ENCODE peak calls at places on chromosomes 1 and 21, in ten cellular contexts. One of them, this sample, is unnamed.

GRCh38 chr1:30317921-30318320 is 405.5 kb downstream of the MATN1 start:
- DNase-seq in HL-60: no peak
- DNase-seq in BJ: no peak
- DNase-seq in Calu3: no peak
- DNase-seq in H1: no peak
- DNase-seq in colonic mucosa: no peak
- DNase-seq in GM10248: no peak
- DNase-seq in esophagus squamous epithelium: no peak
- DNase-seq in prostate gland: no peak
- DNase-seq in HFFc6: no peak
- DNase-seq in this sample: no peak

GRCh38 chr21:43726686-43727570 is 8.0 kb downstream of the PDXK start:
- DNase-seq in prostate gland: no peak
- DNase-seq in esophagus squamous epithelium: no peak
- DNase-seq in Calu3: peak
- DNase-seq in GM10248: no peak
- DNase-seq in HL-60: peak
- DNase-seq in HFFc6: no peak
- DNase-seq in colonic mucosa: no peak
- DNase-seq in H1: no peak
- DNase-seq in BJ: no peak
- DNase-seq in this sample: no peak

GRCh38 chr1:245683377-245683716 is 528.6 kb downstream of the KIF26B start:
- DNase-seq in GM10248: no peak
- DNase-seq in H1: no peak
- DNase-seq in esophagus squamous epithelium: no peak
- DNase-seq in HL-60: no peak
- DNase-seq in HFFc6: no peak
- DNase-seq in colonic mucosa: no peak
- DNase-seq in Calu3: no peak
- DNase-seq in prostate gland: no peak
- DNase-seq in BJ: no peak
- DNase-seq in this sample: no peak

GRCh38 chr1:168469690-168470089 is 74.1 kb downstream of the XCL2 start:
- DNase-seq in GM10248: no peak
- DNase-seq in H1: no peak
- DNase-seq in colonic mucosa: peak
- DNase-seq in Calu3: peak
- DNase-seq in BJ: peak
- DNase-seq in prostate gland: no peak
- DNase-seq in HFFc6: peak
- DNase-seq in HL-60: peak
- DNase-seq in esophagus squamous epithelium: no peak
- DNase-seq in this sample: no peak

GRCh38 chr1:173392895-173393654 is 84.1 kb upstream of the PRDX6 start:
- DNase-seq in colonic mucosa: no peak
- DNase-seq in Calu3: no peak
- DNase-seq in prostate gland: no peak
- DNase-seq in HFFc6: peak
- DNase-seq in esophagus squamous epithelium: no peak
- DNase-seq in HL-60: no peak
- DNase-seq in H1: no peak
- DNase-seq in GM10248: no peak
- DNase-seq in BJ: peak
- DNase-seq in this sample: no peak

GRCh38 chr21:21921410-21922232 is 923.4 kb downstream of the NCAM2 start:
- DNase-seq in BJ: no peak
- DNase-seq in HFFc6: no peak
- DNase-seq in GM10248: no peak
- DNase-seq in colonic mucosa: no peak
- DNase-seq in H1: no peak
- DNase-seq in esophagus squamous epithelium: no peak
- DNase-seq in Calu3: no peak
- DNase-seq in HL-60: no peak
- DNase-seq in prostate gland: no peak
- DNase-seq in this sample: no peak

GRCh38 chr1:146034976-146035469 is 13.5 kb upstream of the HJV start:
- DNase-seq in HL-60: peak
- DNase-seq in colonic mucosa: no peak
- DNase-seq in Calu3: peak
- DNase-seq in prostate gland: no peak
- DNase-seq in H1: no peak
- DNase-seq in HFFc6: no peak
- DNase-seq in GM10248: no peak
- DNase-seq in BJ: no peak
- DNase-seq in esophagus squamous epithelium: no peak
- DNase-seq in this sample: no peak

GRCh38 chr1:22689505-22689904 is 21.1 kb upstream of the EPHB2 start:
- DNase-seq in colonic mucosa: no peak
- DNase-seq in prostate gland: no peak
- DNase-seq in H1: no peak
- DNase-seq in esophagus squamous epithelium: no peak
- DNase-seq in Calu3: no peak
- DNase-seq in BJ: peak
- DNase-seq in HFFc6: peak
- DNase-seq in HL-60: no peak
- DNase-seq in GM10248: no peak
- DNase-seq in this sample: no peak

GRCh38 chr1:158005249-158005648 is 11.8 kb downstream of the KIRREL1 start:
- DNase-seq in BJ: no peak
- DNase-seq in HL-60: no peak
- DNase-seq in esophagus squamous epithelium: no peak
- DNase-seq in HFFc6: no peak
- DNase-seq in prostate gland: no peak
- DNase-seq in colonic mucosa: no peak
- DNase-seq in Calu3: no peak
- DNase-seq in H1: no peak
- DNase-seq in GM10248: no peak
- DNase-seq in this sample: no peak

GRCh38 chr1:24900985-24901781 is 28.9 kb downstream of the RUNX3 start:
- DNase-seq in prostate gland: no peak
- DNase-seq in HFFc6: no peak
- DNase-seq in BJ: no peak
- DNase-seq in H1: no peak
- DNase-seq in Calu3: no peak
- DNase-seq in colonic mucosa: no peak
- DNase-seq in esophagus squamous epithelium: no peak
- DNase-seq in HL-60: no peak
- DNase-seq in GM10248: peak
- DNase-seq in this sample: no peak

GRCh38 chr1:173153503-173153902 is 53.6 kb downstream of the TNFSF4 start:
- DNase-seq in H1: no peak
- DNase-seq in Calu3: no peak
- DNase-seq in esophagus squamous epithelium: no peak
- DNase-seq in GM10248: no peak
- DNase-seq in HL-60: no peak
- DNase-seq in BJ: no peak
- DNase-seq in HFFc6: no peak
- DNase-seq in prostate gland: no peak
- DNase-seq in colonic mucosa: no peak
- DNase-seq in this sample: no peak

GRCh38 chr1:207944571-207944970 is 33.6 kb upstream of the CD34 start:
- DNase-seq in HL-60: no peak
- DNase-seq in esophagus squamous epithelium: no peak
- DNase-seq in Calu3: no peak
- DNase-seq in BJ: no peak
- DNase-seq in GM10248: no peak
- DNase-seq in prostate gland: no peak
- DNase-seq in H1: no peak
- DNase-seq in colonic mucosa: no peak
- DNase-seq in HFFc6: no peak
- DNase-seq in this sample: no peak

DNA sequence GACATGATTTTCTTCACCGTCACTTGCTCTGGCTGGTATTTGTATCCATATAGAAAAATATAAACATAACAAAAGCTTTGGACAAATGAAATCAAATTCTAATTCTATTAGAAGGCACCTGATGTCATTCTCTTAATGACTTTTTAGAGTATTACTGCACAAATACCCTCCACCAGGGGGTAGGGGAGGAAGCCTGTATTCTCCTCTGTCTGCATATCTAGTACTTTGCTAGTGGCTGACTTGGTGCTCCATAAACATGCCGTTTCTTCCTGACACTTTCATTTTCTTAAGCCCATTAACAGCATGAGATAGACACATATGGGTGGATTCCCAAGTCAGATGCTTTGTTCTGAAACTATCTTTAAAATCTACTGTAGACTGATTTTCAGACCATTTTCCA is 20.6 kb upstream of the KCNJ15 start:
- DNase-seq in BJ: no peak
- DNase-seq in prostate gland: no peak
- DNase-seq in colonic mucosa: no peak
- DNase-seq in GM10248: no peak
- DNase-seq in H1: no peak
- DNase-seq in Calu3: peak
- DNase-seq in HL-60: no peak
- DNase-seq in HFFc6: no peak
- DNase-seq in esophagus squamous epithelium: no peak
- DNase-seq in this sample: no peak
- TF ChIP-seq CTCF in BJ: peak
- TF ChIP-seq CTCF in prostate gland: no peak
- TF ChIP-seq CTCF in colonic mucosa: no peak
- TF ChIP-seq CTCF in GM10248: no peak
- TF ChIP-seq CTCF in H1: no peak
- TF ChIP-seq CTCF in Calu3: no peak
- TF ChIP-seq CTCF in HL-60: no peak
- TF ChIP-seq CTCF in HFFc6: peak
- TF ChIP-seq CTCF in esophagus squamous epithelium: no peak
- TF ChIP-seq CTCF in this sample: no peak

GRCh38 chr1:215835951-215836350 is 268.8 kb downstream of the KCTD3 start:
- DNase-seq in BJ: no peak
- DNase-seq in GM10248: no peak
- DNase-seq in esophagus squamous epithelium: no peak
- DNase-seq in prostate gland: no peak
- DNase-seq in HL-60: no peak
- DNase-seq in colonic mucosa: no peak
- DNase-seq in H1: no peak
- DNase-seq in HFFc6: peak
- DNase-seq in Calu3: no peak
- DNase-seq in this sample: no peak

GRCh38 chr1:215830221-215830620 is 263.1 kb downstream of the KCTD3 start:
- DNase-seq in esophagus squamous epithelium: no peak
- DNase-seq in H1: no peak
- DNase-seq in HFFc6: no peak
- DNase-seq in Calu3: no peak
- DNase-seq in GM10248: no peak
- DNase-seq in BJ: no peak
- DNase-seq in HL-60: no peak
- DNase-seq in prostate gland: no peak
- DNase-seq in colonic mucosa: no peak
- DNase-seq in this sample: no peak

GRCh38 chr1:215833936-215834729 is 267.0 kb downstream of the KCTD3 start:
- DNase-seq in HFFc6: peak
- DNase-seq in HL-60: no peak
- DNase-seq in prostate gland: no peak
- DNase-seq in esophagus squamous epithelium: no peak
- DNase-seq in GM10248: no peak
- DNase-seq in H1: no peak
- DNase-seq in Calu3: no peak
- DNase-seq in colonic mucosa: no peak
- DNase-seq in BJ: no peak
- DNase-seq in this sample: no peak
- TF ChIP-seq CTCF in HFFc6: no peak
- TF ChIP-seq CTCF in HL-60: no peak
- TF ChIP-seq CTCF in prostate gland: no peak
- TF ChIP-seq CTCF in esophagus squamous epithelium: no peak
- TF ChIP-seq CTCF in GM10248: no peak
- TF ChIP-seq CTCF in H1: no peak
- TF ChIP-seq CTCF in Calu3: no peak
- TF ChIP-seq CTCF in colonic mucosa: no peak
- TF ChIP-seq CTCF in BJ: no peak
- TF ChIP-seq CTCF in this sample: no peak

DNA sequence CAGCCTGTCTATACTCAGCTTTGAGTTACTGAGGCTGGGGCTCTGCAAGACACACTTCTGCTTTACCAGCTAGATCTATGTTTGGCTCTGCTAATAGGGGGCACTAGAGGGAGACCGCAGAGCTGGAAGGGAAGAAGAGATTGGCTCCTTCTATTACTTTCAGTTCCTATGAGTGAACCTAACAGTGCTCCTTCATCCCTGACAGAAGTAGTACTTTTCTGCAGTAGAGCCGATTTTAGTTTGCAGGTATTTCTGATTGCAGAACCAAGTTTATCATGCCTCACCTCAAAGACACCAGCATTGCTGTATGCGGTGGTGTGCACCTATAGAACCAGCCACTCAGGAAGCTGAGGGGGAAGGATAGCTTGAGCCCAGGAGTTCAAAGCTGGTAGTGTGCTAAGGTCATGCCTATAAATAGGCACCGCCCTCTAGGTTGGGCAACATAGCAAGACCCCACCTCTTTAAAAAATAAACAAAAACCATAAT is 5.7 kb upstream of the ZDHHC18 start:
- DNase-seq in colonic mucosa: peak
- DNase-seq in BJ: no peak
- DNase-seq in Calu3: no peak
- DNase-seq in HFFc6: no peak
- DNase-seq in esophagus squamous epithelium: no peak
- DNase-seq in HL-60: peak
- DNase-seq in GM10248: peak
- DNase-seq in H1: no peak
- DNase-seq in prostate gland: no peak
- DNase-seq in this sample: no peak
- TF ChIP-seq CTCF in colonic mucosa: peak
- TF ChIP-seq CTCF in BJ: peak
- TF ChIP-seq CTCF in Calu3: no peak
- TF ChIP-seq CTCF in HFFc6: no peak
- TF ChIP-seq CTCF in esophagus squamous epithelium: no peak
- TF ChIP-seq CTCF in HL-60: peak
- TF ChIP-seq CTCF in GM10248: peak
- TF ChIP-seq CTCF in H1: no peak
- TF ChIP-seq CTCF in prostate gland: no peak
- TF ChIP-seq CTCF in this sample: peak

DNA sequence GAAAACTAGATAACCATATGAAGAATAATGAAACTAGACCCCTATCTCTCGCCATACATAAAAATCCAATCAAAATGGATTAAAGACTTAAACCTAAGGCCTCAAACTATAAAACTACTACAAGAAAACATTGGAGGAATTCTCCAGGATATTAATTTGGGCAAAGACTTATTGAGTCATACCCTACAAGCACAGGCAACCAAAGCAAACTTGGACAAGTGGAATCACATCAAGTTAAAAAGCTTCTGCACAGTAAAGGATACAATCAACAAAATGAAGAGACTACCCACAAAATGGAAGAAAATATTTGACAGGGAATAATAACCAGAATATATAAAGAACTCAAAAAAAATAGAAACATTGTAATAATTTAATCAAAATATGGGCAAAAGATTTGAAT is 505.4 kb downstream of the KCNT2 start:
- DNase-seq in HFFc6: no peak
- DNase-seq in BJ: no peak
- DNase-seq in HL-60: no peak
- DNase-seq in prostate gland: no peak
- DNase-seq in GM10248: no peak
- DNase-seq in Calu3: no peak
- DNase-seq in colonic mucosa: no peak
- DNase-seq in esophagus squamous epithelium: no peak
- DNase-seq in H1: no peak
- DNase-seq in this sample: no peak
- TF ChIP-seq CTCF in HFFc6: no peak
- TF ChIP-seq CTCF in BJ: no peak
- TF ChIP-seq CTCF in HL-60: no peak
- TF ChIP-seq CTCF in prostate gland: no peak
- TF ChIP-seq CTCF in GM10248: no peak
- TF ChIP-seq CTCF in Calu3: no peak
- TF ChIP-seq CTCF in colonic mucosa: no peak
- TF ChIP-seq CTCF in esophagus squamous epithelium: no peak
- TF ChIP-seq CTCF in H1: no peak
- TF ChIP-seq CTCF in this sample: no peak